ENCODE peak calls at places on chromosomes 5 and 9, in four cellular contexts. O is fibroblast of pulmonary artery, N is PC-9, J is cardiac fibroblast. T is an unnamed sample.

GRCh38 chr5:155010881-155011280 is 2.7 kb upstream of the KIF4B start:
- DNase-seq in O (no peak), N (no peak), J (no peak), T (no peak)

GRCh38 chr9:125989524-125990180 is 242.5 kb downstream of the PBX3 start:
- DNase-seq in O (no peak), N (no peak), J (no peak), T (no peak)

GRCh38 chr9:71608825-71609452 is 159.4 kb downstream of the CEMIP2 start:
- DNase-seq in O (peak), N (peak), J (peak), T (peak)

GRCh38 chr5:142590451-142591240 is 95.2 kb downstream of the FGF1 start:
- DNase-seq in O (no peak), N (no peak), J (no peak), T (no peak)

GRCh38 chr5:81819556-81820314 is 68.8 kb upstream of the SSBP2 start:
- DNase-seq in O (peak), N (peak), J (peak), T (peak)

GRCh38 chr5:163544041-163544440 is 38.6 kb downstream of the MAT2B start:
- DNase-seq in O (no peak), N (no peak), J (no peak), T (no peak)

GRCh38 chr5:34660444-34660843 is 4.3 kb downstream of the RAI14 start:
- DNase-seq in O (peak), N (peak), J (peak), T (peak)

GRCh38 chr9:33939924-33940874 is 108.5 kb downstream of the UBAP2 start:
- DNase-seq in O (peak), N (no peak), J (no peak), T (no peak)

GRCh38 chr5:137262818-137263217 is 236.3 kb downstream of the SPOCK1 start:
- DNase-seq in O (no peak), N (no peak), J (no peak), T (no peak)

GRCh38 chr5:101580591-101580990 is 677.5 kb upstream of the ST8SIA4 start:
- DNase-seq in O (no peak), N (no peak), J (no peak), T (no peak)

GRCh38 chr5:11599499-11599898 is 304.7 kb downstream of the CTNND2 start:
- DNase-seq in O (no peak), N (no peak), J (no peak), T (no peak)

GRCh38 chr5:143775258-143775657 is 36.7 kb upstream of the HMHB1 start:
- DNase-seq in O (peak), N (no peak), J (no peak), T (peak)

GRCh38 chr5:6354848-6355247 is 23.5 kb downstream of the MED10 start:
- DNase-seq in O (no peak), N (no peak), J (no peak), T (no peak)

GRCh38 chr9:95980262-95981125 is 105.0 kb downstream of the ERCC6L2 start:
- DNase-seq in O (peak), N (no peak), J (peak), T (peak)

GRCh38 chr5:167057665-167058064 is 1233.8 kb upstream of the WWC1 start:
- DNase-seq in O (peak), N (no peak), J (peak), T (peak)

GRCh38 chr5:31531888-31532710 is at the start of the genes C5orf22 and DROSHA:
- DNase-seq in O (peak), N (peak), J (peak), T (peak)

GRCh38 chr5:135310328-135310989 is 88.6 kb downstream of the MACROH2A1 start:
- DNase-seq in O (peak), N (peak), J (peak), T (peak)

GRCh38 chr5:154620406-154620805 is 134.8 kb upstream of the LARP1 start:
- DNase-seq in O (no peak), N (no peak), J (no peak), T (no peak)

GRCh38 chr5:75335952-75336624 is 932 bp upstream of the HMGCR start:
- DNase-seq in O (peak), N (peak), J (peak), T (peak)

GRCh38 chr9:134539613-134540012 is 102.0 kb upstream of the COL5A1 start:
- DNase-seq in O (no peak), N (no peak), J (no peak), T (no peak)

GRCh38 chr5:77844408-77845272 is 68.5 kb upstream of the TBCA start:
- DNase-seq in O (no peak), N (no peak), J (no peak), T (peak)
- H3K4me3 ChIP-seq in O (peak), N (no peak), J (peak), T (peak)

GRCh38 chr9:123825337-123825736 is 104.6 kb downstream of the DENND1A start:
- DNase-seq in O (peak), N (no peak), J (no peak), T (no peak)
- TF ChIP-seq CTCF in O (peak), N (peak), J (peak), T (no peak)

GRCh38 chr5:72456391-72457060 is 50.7 kb downstream of the ZNF366 start:
- DNase-seq in O (no peak), N (no peak), J (no peak), T (no peak)
- H3K4me3 ChIP-seq in O (no peak), N (no peak), J (no peak), T (no peak)

GRCh38 chr5:157748740-157749461 is 5.4 kb downstream of the LSM11 start:
- DNase-seq in O (peak), N (no peak), J (peak), T (peak)
- TF ChIP-seq CTCF in O (peak), N (no peak), J (no peak), T (no peak)